ENCODE peak calls at places on chromosomes 11 and 22, in seven cellular contexts. I is GM04503; O is CD8-positive, alpha-beta T cell; Q is cardiac muscle cell; G is stimulated activated CD4-positive, alpha-beta T cell treated with anti-CD3 and anti-CD28 coated beads, Interleukin-2, amount 100 ng/mL, for 48 hours; R is BE2C; K is neural crest cell. L is an unnamed sample.

GRCh38 chr11:119046489-119046888 is 10.5 kb downstream of the HYOU1 start:
- DNase-seq in I (no peak), O (no peak), Q (no peak), G (no peak), R (no peak), K (no peak), L (no peak)

GRCh38 chr11:34213366-34213765 is 107.9 kb downstream of the NAT10 start:
- DNase-seq in I (no peak), O (no peak), Q (no peak), G (no peak), R (no peak), K (no peak), L (no peak)

GRCh38 chr22:33570110-33570509 is 350.2 kb downstream of the LARGE1 start:
- DNase-seq in I (no peak), O (no peak), Q (no peak), G (no peak), R (no peak), K (no peak), L (no peak)

GRCh38 chr22:30947821-30948454 is 20.6 kb downstream of the MORC2 start:
- DNase-seq in I (peak), O (no peak), Q (peak), G (no peak), R (no peak), K (no peak), L (no peak)

GRCh38 chr11:125685228-125685627 is 4.6 kb upstream of the ACRV1 start:
- DNase-seq in I (no peak), O (no peak), Q (peak), G (no peak), R (no peak), K (no peak), L (no peak)

GRCh38 chr11:122852071-122852831 is 14.0 kb downstream of the CRTAM start:
- DNase-seq in I (no peak), O (peak), Q (no peak), G (no peak), R (no peak), K (no peak), L (no peak)

GRCh38 chr22:48800036-48800885 is 1027.4 kb downstream of the BRD1 start:
- DNase-seq in I (no peak), O (no peak), Q (no peak), G (no peak), R (no peak), K (no peak), L (no peak)

GRCh38 chr22:38811241-38811640 is 17.3 kb upstream of the DNAL4 start:
- DNase-seq in I (no peak), O (no peak), Q (no peak), G (no peak), R (no peak), K (no peak), L (no peak)

GRCh38 chr11:113549061-113549460 is 73.9 kb upstream of the DRD2 start:
- DNase-seq in I (no peak), O (no peak), Q (no peak), G (no peak), R (no peak), K (no peak), L (no peak)

GRCh38 chr11:17585911-17586695 is 39.0 kb downstream of the OTOG start:
- DNase-seq in I (no peak), O (no peak), Q (no peak), G (no peak), R (no peak), K (no peak), L (peak)

GRCh38 chr11:64429970-64430369 is 71.0 kb downstream of the RPS6KA4 start:
- DNase-seq in I (no peak), O (no peak), Q (no peak), G (no peak), R (no peak), K (no peak), L (no peak)

GRCh38 chr11:59000007-59000406 is 60.7 kb downstream of the GLYATL1 start:
- DNase-seq in I (no peak), O (no peak), Q (no peak), G (no peak), R (no peak), K (no peak), L (no peak)

GRCh38 chr11:2194877-2195755 is 23.5 kb upstream of the TH start:
- DNase-seq in I (no peak), O (peak), Q (peak), G (peak), R (peak), K (peak), L (no peak)

GRCh38 chr11:827146-827860 is 416 bp upstream of the CRACR2B start:
- DNase-seq in I (no peak), O (no peak), Q (peak), G (no peak), R (no peak), K (no peak), L (no peak)

GRCh38 chr11:108666373-108666772 is 1.5 kb downstream of the DDX10 start:
- DNase-seq in I (no peak), O (no peak), Q (no peak), G (no peak), R (no peak), K (no peak), L (no peak)

GRCh38 chr11:119533462-119533861 is 110.5 kb upstream of the THY1 start:
- DNase-seq in I (no peak), O (no peak), Q (no peak), G (no peak), R (no peak), K (no peak), L (no peak)

GRCh38 chr22:29202231-29203192 is 3.2 kb upstream of the EMID1 start:
- DNase-seq in I (no peak), O (peak), Q (no peak), G (peak), R (peak), K (no peak), L (no peak)

GRCh38 chr11:27464155-27464759 is 8.3 kb downstream of the LGR4 start:
- DNase-seq in I (no peak), O (no peak), Q (no peak), G (no peak), R (no peak), K (no peak), L (no peak)

GRCh38 chr11:70883973-70884688 is 368.2 kb downstream of the SHANK2 start:
- DNase-seq in I (no peak), O (no peak), Q (no peak), G (no peak), R (no peak), K (no peak), L (no peak)

GRCh38 chr11:128694618-128695481 is 978 bp downstream of the FLI1 start:
- DNase-seq in I (no peak), O (peak), Q (peak), G (peak), R (no peak), K (no peak), L (no peak)

GRCh38 chr11:100808904-100809491 is 121.9 kb downstream of the ARHGAP42 start:
- DNase-seq in I (no peak), O (no peak), Q (no peak), G (no peak), R (no peak), K (no peak), L (no peak)

GRCh38 chr11:120909676-120910215 is 114.2 kb upstream of the TBCEL start:
- DNase-seq in I (no peak), O (no peak), Q (no peak), G (no peak), R (no peak), K (no peak), L (no peak)

GRCh38 chr22:38429460-38430128 is 25.4 kb downstream of the KCNJ4 start:
- DNase-seq in I (no peak), O (no peak), Q (no peak), G (no peak), R (peak), K (no peak), L (no peak)

L was measured in omental fat pad.